ENCODE peak calls at places on chromosomes 6 and 20, in five cellular contexts. J is HEK293T, Y is head of caudate nucleus, K is iPS-NIHi11, F is NCI-H460. B is an unnamed sample.
A peak's percentile ranks its signal among the peaks of the same experiment; 100 is the strongest.

GRCh38 chr6:82248233-82248735 is 740 bp upstream of the IBTK start:
- DNase-seq in J (peak; percentile 10), Y (no peak), K (peak; percentile 35), F (peak; percentile 39), B (no peak)

GRCh38 chr6:155089746-155090145 is 94.6 kb downstream of the TIAM2 start:
- DNase-seq in J (no peak), Y (no peak), K (no peak), F (no peak), B (no peak)

GRCh38 chr6:112694986-112695385 is 347.9 kb downstream of the RFPL4B start:
- DNase-seq in J (no peak), Y (no peak), K (no peak), F (no peak), B (no peak)

GRCh38 chr20:47476452-47476851 is 25.2 kb upstream of the NCOA3 start:
- DNase-seq in J (no peak), Y (no peak), K (no peak), F (no peak), B (no peak)

GRCh38 chr20:63957690-63958441 is 1.6 kb upstream of the UCKL1 start:
- DNase-seq in J (peak; percentile 20), Y (peak; percentile 28), K (peak; percentile 86), F (no peak), B (no peak)

GRCh38 chr20:25022680-25023079 is 30.1 kb upstream of the APMAP start:
- DNase-seq in J (no peak), Y (peak; percentile 6), K (peak; percentile 36), F (no peak), B (no peak)

GRCh38 chr6:167847936-167848335 is 21.2 kb downstream of the AFDN start:
- DNase-seq in J (no peak), Y (no peak), K (no peak), F (no peak), B (no peak)

GRCh38 chr6:14754636-14755513 is 491.0 kb upstream of the JARID2 start:
- DNase-seq in J (no peak), Y (no peak), K (no peak), F (no peak), B (no peak)

GRCh38 chr6:30990422-30991086 is 7.0 kb downstream of the MUC21 start:
- DNase-seq in J (no peak), Y (no peak), K (no peak), F (no peak), B (no peak)